ENCODE peak calls at places on chromosomes 11 and 22, in ten cellular contexts. N is GM10248, T is lung, W is Calu3, A is heart left ventricle, R is neural progenitor cell, L is nephron progenitor cell, I is HFF-Myc, M is PC-9, G is fibroblast of villous mesenchyme. Y is an unnamed sample.

GRCh38 chr11:2390871-2391662 is 9.5 kb upstream of the TSSC4 start:
- DNase-seq in N (no peak), T (no peak), W (no peak), A (no peak), R (peak), L (no peak), I (peak), M (no peak), G (peak), Y (no peak)

GRCh38 chr11:64879226-64879900 is 942 bp upstream of the EHD1 start:
- DNase-seq in N (no peak), T (peak), W (no peak), A (peak), R (no peak), L (no peak), I (no peak), M (no peak), G (no peak), Y (no peak)

GRCh38 chr11:104792861-104793260 is 105.4 kb downstream of the CASP12 start:
- DNase-seq in N (no peak), T (no peak), W (no peak), A (no peak), R (peak), L (no peak), I (no peak), M (no peak), G (no peak), Y (no peak)

GRCh38 chr11:79940165-79940564 is 499.3 kb upstream of the TENM4 start:
- DNase-seq in N (no peak), T (no peak), W (no peak), A (no peak), R (no peak), L (peak), I (no peak), M (no peak), G (no peak), Y (no peak)

GRCh38 chr11:68552542-68552941 is 92.0 kb downstream of the PPP6R3 start:
- DNase-seq in N (no peak), T (no peak), W (no peak), A (no peak), R (no peak), L (no peak), I (no peak), M (no peak), G (no peak), Y (no peak)

GRCh38 chr22:33476716-33477115 is 418.5 kb upstream of the SYN3 start:
- DNase-seq in N (no peak), T (no peak), W (peak), A (no peak), R (no peak), L (no peak), I (no peak), M (peak), G (no peak), Y (no peak)

GRCh38 chr11:57903441-57904123 is 120.1 kb upstream of the OR9Q1 start:
- DNase-seq in N (no peak), T (no peak), W (peak), A (no peak), R (no peak), L (no peak), I (no peak), M (peak), G (no peak), Y (no peak)

GRCh38 chr11:2204361-2205213 is 33.0 kb upstream of the TH start:
- DNase-seq in N (no peak), T (no peak), W (no peak), A (peak), R (no peak), L (no peak), I (no peak), M (no peak), G (no peak), Y (peak)

GRCh38 chr11:125285844-125286243 is 121.3 kb downstream of the PKNOX2 start:
- DNase-seq in N (no peak), T (no peak), W (no peak), A (no peak), R (no peak), L (no peak), I (no peak), M (no peak), G (no peak), Y (no peak)

GRCh38 chr22:20139391-20140106 is 7.9 kb downstream of the ZDHHC8 start:
- DNase-seq in N (no peak), T (no peak), W (no peak), A (peak), R (no peak), L (no peak), I (no peak), M (no peak), G (no peak), Y (no peak)

GRCh38 chr11:7511405-7511804 is 2.4 kb upstream of the PPFIBP2 start:
- DNase-seq in N (no peak), T (no peak), W (no peak), A (peak), R (no peak), L (no peak), I (no peak), M (no peak), G (no peak), Y (no peak)

GRCh38 chr11:22690245-22690644 is 23.8 kb downstream of the GAS2 start:
- DNase-seq in N (no peak), T (no peak), W (no peak), A (no peak), R (no peak), L (no peak), I (no peak), M (no peak), G (no peak), Y (no peak)

GRCh38 chr11:120998581-120998980 is 25.3 kb upstream of the TBCEL start:
- DNase-seq in N (no peak), T (no peak), W (no peak), A (no peak), R (no peak), L (no peak), I (no peak), M (peak), G (no peak), Y (no peak)

GRCh38 chr11:14380947-14381555 is 22.1 kb upstream of the RRAS2 start:
- DNase-seq in N (peak), T (peak), W (peak), A (peak), R (peak), L (peak), I (no peak), M (peak), G (peak), Y (peak)

GRCh38 chr11:110219011-110219785 is 77.2 kb downstream of the RDX start:
- DNase-seq in N (no peak), T (no peak), W (no peak), A (no peak), R (no peak), L (no peak), I (no peak), M (no peak), G (no peak), Y (no peak)

GRCh38 chr11:64000026-64000739 is 13.9 kb downstream of the OTUB1 start:
- DNase-seq in N (peak), T (no peak), W (no peak), A (peak), R (peak), L (peak), I (no peak), M (no peak), G (peak), Y (peak)

GRCh38 chr11:23976776-23977380 is 520.0 kb upstream of the LUZP2 start:
- DNase-seq in N (no peak), T (no peak), W (no peak), A (no peak), R (no peak), L (no peak), I (no peak), M (no peak), G (peak), Y (no peak)

GRCh38 chr11:26227311-26227710 is 104.6 kb upstream of the ANO3 start:
- DNase-seq in N (peak), T (no peak), W (peak), A (no peak), R (peak), L (no peak), I (peak), M (peak), G (peak), Y (no peak)

GRCh38 chr11:67492801-67493547 is 10.1 kb downstream of the AIP start:
- DNase-seq in N (no peak), T (no peak), W (no peak), A (peak), R (no peak), L (no peak), I (no peak), M (no peak), G (no peak), Y (no peak)

GRCh38 chr11:89163686-89164085 is 14.0 kb upstream of the TYR start:
- DNase-seq in N (no peak), T (no peak), W (no peak), A (no peak), R (no peak), L (no peak), I (no peak), M (no peak), G (no peak), Y (no peak)

GRCh38 chr22:46462726-46463371 is 74.6 kb downstream of the CELSR1 start:
- DNase-seq in N (no peak), T (no peak), W (no peak), A (peak), R (no peak), L (no peak), I (peak), M (peak), G (peak), Y (no peak)

GRCh38 chr11:17602105-17603001 is 55.3 kb downstream of the OTOG start:
- DNase-seq in N (no peak), T (no peak), W (no peak), A (no peak), R (no peak), L (no peak), I (no peak), M (no peak), G (no peak), Y (no peak)

GRCh38 chr11:69718147-69718546 is 14.3 kb upstream of the FGF19 start:
- DNase-seq in N (peak), T (no peak), W (peak), A (no peak), R (peak), L (peak), I (no peak), M (peak), G (peak), Y (peak)

GRCh38 chr11:104630352-104630751 is 267.9 kb downstream of the CASP12 start:
- DNase-seq in N (no peak), T (no peak), W (no peak), A (no peak), R (no peak), L (no peak), I (no peak), M (no peak), G (no peak), Y (no peak)

GRCh38 chr22:31730344-31730711 is 19.6 kb downstream of the PRR14L start:
- DNase-seq in N (no peak), T (no peak), W (no peak), A (no peak), R (peak), L (no peak), I (no peak), M (no peak), G (no peak), Y (no peak)

GRCh38 chr11:57321996-57322880 is 2.5 kb downstream of the TNKS1BP1 start:
- DNase-seq in N (no peak), T (peak), W (peak), A (peak), R (peak), L (peak), I (peak), M (peak), G (peak), Y (no peak)

GRCh38 chr11:58905716-58906547 is 33.4 kb upstream of the GLYATL1 start:
- DNase-seq in N (no peak), T (no peak), W (peak), A (peak), R (peak), L (peak), I (peak), M (no peak), G (peak), Y (peak)
- TF ChIP-seq CTCF in N (no peak), T (no peak), W (no peak), A (no peak), R (peak), L (peak), I (peak), M (no peak), G (peak), Y (peak)

GRCh38 chr11:74123008-74123448 is 47.8 kb downstream of the C2CD3 start:
- DNase-seq in N (no peak), T (no peak), W (no peak), A (no peak), R (no peak), L (no peak), I (no peak), M (no peak), G (no peak), Y (no peak)
- TF ChIP-seq CTCF in N (no peak), T (no peak), W (no peak), A (no peak), R (no peak), L (no peak), I (no peak), M (no peak), G (no peak), Y (no peak)

GRCh38 chr11:70763606-70764005 is 365.3 kb downstream of the CTTN start:
- DNase-seq in N (no peak), T (no peak), W (no peak), A (no peak), R (no peak), L (no peak), I (peak), M (no peak), G (no peak), Y (no peak)

GRCh38 chr11:70761906-70762196 is 363.5 kb downstream of the CTTN start:
- DNase-seq in N (no peak), T (no peak), W (no peak), A (no peak), R (no peak), L (no peak), I (no peak), M (no peak), G (no peak), Y (no peak)

GRCh38 chr11:70762810-70763209 is 364.5 kb downstream of the CTTN start:
- DNase-seq in N (no peak), T (no peak), W (no peak), A (no peak), R (no peak), L (no peak), I (no peak), M (no peak), G (no peak), Y (no peak)

GRCh38 chr11:70766901-70767300 is 368.6 kb downstream of the CTTN start:
- DNase-seq in N (no peak), T (no peak), W (no peak), A (no peak), R (no peak), L (no peak), I (no peak), M (no peak), G (no peak), Y (no peak)

GRCh38 chr11:70764356-70764905 is 366.1 kb downstream of the CTTN start:
- DNase-seq in N (no peak), T (no peak), W (no peak), A (no peak), R (no peak), L (no peak), I (no peak), M (peak), G (no peak), Y (no peak)
- TF ChIP-seq CTCF in N (no peak), T (no peak), W (no peak), A (no peak), R (no peak), L (no peak), I (no peak), M (no peak), G (no peak), Y (no peak)

DNA sequence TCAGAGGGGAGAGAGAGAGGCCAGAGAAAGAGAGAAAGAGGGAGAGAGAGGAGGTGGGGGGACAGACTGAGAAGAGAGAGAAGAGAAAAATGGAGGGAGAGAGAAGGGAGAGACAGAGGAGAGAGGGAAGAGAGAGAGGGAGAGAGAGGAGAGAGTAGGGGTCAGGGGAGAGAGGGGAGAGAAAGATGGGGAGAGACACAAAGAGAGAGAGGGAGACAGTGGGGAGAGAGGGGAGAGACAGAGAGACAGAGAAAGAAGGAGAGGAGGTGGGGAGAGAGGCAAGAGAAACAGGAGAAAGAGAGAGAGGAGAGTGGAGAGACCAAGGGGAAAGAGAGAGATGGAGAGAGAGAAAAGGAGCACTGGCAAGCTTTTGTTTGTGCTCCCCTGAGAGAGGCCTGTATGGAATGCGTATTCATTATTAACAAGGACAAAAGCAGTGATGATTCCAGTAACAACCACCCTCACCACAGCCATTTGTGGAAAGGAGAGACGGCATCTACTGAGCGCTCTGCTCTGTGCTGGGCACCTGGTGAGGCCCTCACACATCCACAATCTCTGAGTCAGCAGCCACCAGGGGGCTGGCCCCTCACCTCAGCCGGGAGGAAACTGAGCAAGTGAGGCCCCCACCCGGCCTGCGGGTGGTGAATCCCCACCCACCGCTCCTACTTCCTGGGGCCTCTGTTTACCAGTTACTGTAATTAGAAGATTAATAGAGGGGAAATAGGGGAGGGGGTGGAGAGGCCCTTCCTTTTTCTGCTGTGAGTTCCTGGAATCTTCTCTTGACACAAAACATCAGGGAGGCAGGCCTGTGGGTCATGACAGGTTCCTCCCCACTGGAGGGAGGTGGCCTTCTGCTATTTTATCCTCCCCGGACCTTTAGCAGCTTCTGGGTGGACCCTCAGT is 14.7 kb upstream of the MIAT start:
- DNase-seq in N (peak), T (no peak), W (no peak), A (peak), R (peak), L (no peak), I (no peak), M (no peak), G (no peak), Y (no peak)
- TF ChIP-seq CTCF in N (peak), T (no peak), W (no peak), A (peak), R (peak), L (no peak), I (no peak), M (no peak), G (peak), Y (peak)

DNA sequence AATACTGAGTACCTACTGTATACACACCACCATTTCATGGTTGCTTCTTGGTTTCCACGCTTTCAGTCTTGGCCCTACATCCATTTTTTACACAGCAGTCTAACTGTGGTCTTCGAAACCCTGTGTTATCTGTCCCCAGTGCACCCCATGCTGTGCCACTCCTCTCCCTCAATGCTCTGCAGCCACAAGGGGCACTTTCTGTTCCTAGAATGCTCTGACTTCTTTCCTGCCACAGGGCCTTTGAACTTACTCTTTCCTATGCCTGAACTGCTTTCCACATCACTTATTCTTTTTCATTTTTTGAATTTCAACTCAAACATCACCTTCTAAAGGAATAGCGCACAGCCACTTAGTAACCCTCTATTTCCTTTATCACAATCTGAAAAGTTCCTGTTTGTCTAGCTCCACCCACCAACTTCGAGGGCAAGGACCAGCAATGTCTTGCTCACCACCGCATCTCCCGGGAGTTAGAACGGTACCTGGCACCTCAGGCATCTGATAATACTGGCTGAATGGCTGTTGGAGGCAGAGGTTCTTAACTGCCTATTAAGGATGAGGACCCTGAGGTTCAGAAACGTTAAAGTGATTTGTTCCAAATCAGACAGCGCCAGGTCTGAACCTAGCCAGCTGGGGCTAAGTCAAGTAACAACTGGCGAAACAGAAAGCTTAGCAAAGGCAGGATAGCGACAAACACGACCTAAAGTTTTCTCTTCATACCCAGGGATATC is 568 bp downstream of the ALG8 start:
- DNase-seq in N (peak), T (no peak), W (peak), A (no peak), R (peak), L (peak), I (no peak), M (peak), G (no peak), Y (no peak)
- TF ChIP-seq CTCF in N (no peak), T (no peak), W (no peak), A (no peak), R (no peak), L (no peak), I (no peak), M (no peak), G (no peak), Y (no peak)

GRCh38 chr22:26169312-26170111 is at the start of gene SEZ6L:
- DNase-seq in N (peak), T (no peak), W (no peak), A (peak), R (peak), L (peak), I (no peak), M (no peak), G (no peak), Y (peak)
- TF ChIP-seq CTCF in N (no peak), T (no peak), W (no peak), A (no peak), R (no peak), L (no peak), I (no peak), M (no peak), G (no peak), Y (no peak)

DNA sequence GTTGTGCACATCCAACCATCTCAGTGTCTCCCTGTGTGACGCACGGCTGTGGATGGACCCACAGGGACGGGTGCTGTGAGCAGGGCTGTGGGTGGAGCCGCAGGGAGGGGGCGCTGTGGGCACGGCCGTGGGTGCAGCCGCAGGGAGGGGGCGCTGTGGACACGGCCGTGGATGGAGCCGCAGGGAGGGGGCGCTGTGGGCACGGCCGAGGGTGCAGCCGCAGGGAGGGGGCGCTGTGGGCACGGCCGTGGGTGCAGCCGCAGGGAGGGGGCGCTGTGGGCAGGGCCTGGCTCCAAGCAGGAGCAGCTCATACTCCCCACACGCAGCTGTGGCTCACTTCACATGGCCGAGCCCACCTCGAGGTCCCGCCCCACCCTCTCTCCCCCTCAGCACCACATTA is 6.0 kb upstream of the MAPK11 start:
- DNase-seq in N (peak), T (peak), W (peak), A (peak), R (no peak), L (no peak), I (no peak), M (no peak), G (peak), Y (no peak)
- TF ChIP-seq CTCF in N (peak), T (peak), W (peak), A (peak), R (peak), L (no peak), I (peak), M (peak), G (peak), Y (peak)

Y was measured in progenitor cell of endocrine pancreas.